ENCODE peak calls at places on chromosomes 4 and X, in four cellular contexts. F is left lung, Z is lower lobe of right lung, U is neural progenitor cell. G is an unnamed sample.

GRCh38 chr4:75653845-75654503 is 19.2 kb downstream of the G3BP2 start:
- DNase-seq in Z (no peak), U (peak), F (no peak), G (peak)

GRCh38 chr4:47372561-47372960 is 90.9 kb downstream of the COMMD8 start:
- DNase-seq in Z (no peak), U (no peak), F (no peak), G (no peak)

GRCh38 chr4:77220841-77221613 is 64.0 kb downstream of the CCNG2 start:
- DNase-seq in U (no peak), Z (no peak), F (no peak), G (no peak)

GRCh38 chr4:79607979-79608378 is 200.0 kb upstream of the GK2 start:
- DNase-seq in U (no peak), F (no peak), Z (no peak), G (no peak)

GRCh38 chrX:116342903-116343302 is 93.5 kb upstream of the SLC6A14 start:
- DNase-seq in F (no peak), U (no peak), Z (no peak), G (no peak)

GRCh38 chr4:122977103-122977502 is 54.7 kb upstream of the NUDT6 start:
- DNase-seq in U (no peak), Z (no peak), F (peak), G (no peak)

GRCh38 chr4:15400911-15401671 is 26.7 kb upstream of the C1QTNF7 start:
- DNase-seq in F (peak), U (no peak), Z (peak), G (no peak)

GRCh38 chr4:155073852-155074251 is 134.6 kb upstream of the NPY2R start:
- DNase-seq in F (no peak), U (no peak), Z (no peak), G (no peak)

GRCh38 chrX:114924423-114924822 is 93.0 kb downstream of the IL13RA2 start:
- DNase-seq in Z (no peak), U (no peak), F (no peak), G (no peak)

GRCh38 chr4:151807220-151807619 is 46.4 kb upstream of the GATB start:
- DNase-seq in Z (no peak), F (no peak), U (no peak), G (no peak)

GRCh38 chr4:147160908-147161513 is 215.3 kb upstream of the TTC29 start:
- DNase-seq in F (no peak), U (peak), Z (no peak), G (peak)

GRCh38 chr4:121658125-121658524 is 38.7 kb downstream of the ANXA5 start:
- DNase-seq in F (no peak), Z (no peak), U (no peak), G (no peak)

GRCh38 chr4:103018391-103019318 is 850 bp downstream of the SLC9B1 start:
- DNase-seq in F (no peak), U (no peak), Z (no peak), G (no peak)

GRCh38 chrX:6210230-6210629 is 18.4 kb downstream of the NLGN4X start:
- DNase-seq in F (no peak), Z (no peak), U (no peak), G (no peak)

GRCh38 chrX:109710181-109710580 is 22.9 kb downstream of the ACSL4 start:
- DNase-seq in Z (no peak), U (no peak), F (no peak), G (no peak)

GRCh38 chrX:109714340-109714958 is 18.6 kb downstream of the ACSL4 start:
- DNase-seq in U (no peak), Z (no peak), F (no peak), G (no peak)

GRCh38 chrX:109707322-109707721 is 25.7 kb downstream of the ACSL4 start:
- DNase-seq in Z (no peak), F (no peak), U (no peak), G (no peak)

GRCh38 chrX:109704563-109704962 is 28.5 kb downstream of the ACSL4 start:
- DNase-seq in U (no peak), F (no peak), Z (no peak), G (no peak)

DNA sequence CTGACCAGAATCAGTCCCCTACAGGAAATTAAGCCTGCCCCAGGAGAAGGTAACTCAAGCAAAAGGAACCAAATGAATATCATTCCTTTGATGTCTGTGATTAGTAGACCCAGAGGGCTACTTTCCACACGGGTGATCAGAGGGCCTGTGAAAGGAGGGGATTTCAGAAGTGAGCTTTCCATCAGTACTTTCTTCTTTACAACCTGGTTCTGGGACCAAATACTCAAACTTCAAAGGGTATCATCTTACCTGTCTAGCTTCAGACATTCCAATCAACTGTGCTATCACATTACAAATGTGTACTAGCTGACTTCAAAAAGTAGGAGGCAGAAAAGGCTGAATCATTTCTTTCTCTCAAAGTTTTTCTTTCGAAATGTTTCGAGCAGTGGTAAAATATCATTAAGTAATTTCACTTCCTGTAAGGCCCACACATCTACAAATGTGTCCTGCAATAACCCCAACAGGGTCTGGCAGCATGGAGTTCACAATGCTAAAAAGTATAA is 23.9 kb downstream of the ACSL4 start:
- DNase-seq in F (no peak), Z (no peak), U (no peak), G (no peak)
- TF ChIP-seq CTCF in F (no peak), Z (no peak), U (no peak), G (no peak)

DNA sequence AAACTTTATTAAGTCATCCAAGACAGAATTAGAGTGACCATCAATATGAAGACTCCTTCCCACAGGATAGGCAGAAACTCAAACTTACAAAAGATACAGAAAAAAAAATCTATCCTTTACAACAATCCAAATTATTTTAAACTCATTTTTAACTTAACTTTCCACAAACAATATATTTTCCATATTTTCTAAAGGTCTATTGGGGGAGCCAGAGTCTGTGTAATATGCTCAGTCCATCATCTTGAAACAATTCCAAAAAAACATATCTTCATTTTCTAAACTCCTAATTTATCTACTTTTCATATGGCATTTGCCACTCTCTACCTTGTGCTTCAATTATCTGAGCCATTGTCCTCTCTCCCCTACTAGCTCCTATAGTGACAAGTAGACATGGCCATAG is 378.1 kb downstream of the PDGFC start:
- DNase-seq in U (no peak), Z (no peak), F (no peak), G (no peak)
- TF ChIP-seq CTCF in U (no peak), Z (no peak), F (no peak), G (no peak)

DNA sequence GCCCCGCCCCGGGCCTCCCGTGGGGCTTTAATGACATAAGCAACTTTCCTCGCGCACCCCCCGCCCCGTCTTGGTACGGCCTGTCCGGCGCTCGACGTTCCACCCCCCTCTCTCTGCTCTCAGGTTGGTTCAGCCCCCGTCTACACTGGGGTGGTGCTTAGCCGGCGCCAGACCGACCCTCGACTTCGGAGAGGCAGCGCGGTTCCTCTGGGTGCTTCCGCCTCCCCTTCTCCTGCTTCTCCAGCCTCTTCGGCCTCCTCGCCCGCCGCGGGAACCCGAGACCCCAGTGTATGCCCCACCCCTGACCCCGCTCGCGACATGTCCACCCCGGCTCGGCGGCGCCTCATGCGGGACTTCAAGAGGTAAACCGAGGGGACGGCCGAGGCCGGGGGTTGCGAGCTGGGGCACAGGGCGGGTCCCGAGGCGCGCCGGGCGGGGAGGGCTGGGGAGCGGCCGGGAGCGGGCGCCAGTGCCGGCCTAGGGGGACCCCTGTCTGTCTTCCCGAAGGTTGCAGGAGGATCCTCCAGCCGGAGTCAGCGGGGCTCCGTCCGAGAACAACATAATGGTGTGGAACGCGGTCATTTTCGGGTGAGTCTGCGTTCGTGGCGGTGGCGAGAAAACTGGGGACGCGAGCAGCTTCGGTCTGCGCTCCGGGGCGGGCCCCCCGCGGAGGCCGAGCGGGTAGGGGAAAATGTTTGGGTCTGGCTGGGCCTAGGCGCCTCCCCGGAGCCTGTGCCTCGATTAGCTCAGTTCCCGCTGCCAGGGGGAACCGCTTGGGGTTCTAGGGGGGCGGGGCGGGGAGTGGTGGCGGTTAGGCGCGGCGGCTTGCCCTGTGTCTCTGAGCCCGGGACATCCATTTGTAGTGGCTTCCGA is at the start of gene UBE2A:
- DNase-seq in U (peak), Z (peak), F (peak), G (peak)
- TF ChIP-seq CTCF in U (peak), Z (peak), F (no peak), G (peak)

GRCh38 chr4:54218736-54219135 is 10.4 kb upstream of the PDGFRA start:
- DNase-seq in F (no peak), U (no peak), Z (no peak), G (no peak)

GRCh38 chr4:54213812-54214211 is 15.3 kb upstream of the PDGFRA start:
- DNase-seq in Z (no peak), U (no peak), F (no peak), G (no peak)

GRCh38 chr4:54213001-54213400 is 16.1 kb upstream of the PDGFRA start:
- DNase-seq in U (no peak), F (no peak), Z (no peak), G (no peak)

GRCh38 chr4:54215379-54216072 is 13.6 kb upstream of the PDGFRA start:
- DNase-seq in U (no peak), F (no peak), Z (no peak), G (peak)

GRCh38 chr4:54217642-54218486 is 11.2 kb upstream of the PDGFRA start:
- DNase-seq in U (peak), Z (peak), F (no peak), G (peak)
- TF ChIP-seq CTCF in U (peak), Z (peak), F (peak), G (peak)

GRCh38 chr4:152935138-152935537 is 985 bp upstream of the FHDC1 start:
- DNase-seq in Z (peak), F (peak), U (peak), G (peak)

GRCh38 chr4:152937280-152937534 is 1.1 kb downstream of the FHDC1 start:
- DNase-seq in F (no peak), U (no peak), Z (no peak), G (no peak)

GRCh38 chr4:152936446-152937279 is 540 bp downstream of the FHDC1 start:
- DNase-seq in Z (peak), U (peak), F (peak), G (peak)

GRCh38 chr4:152937535-152938236 is 1.6 kb downstream of the FHDC1 start:
- DNase-seq in U (peak), F (peak), Z (peak), G (peak)

GRCh38 chr4:152935661-152936445 is at the start of gene FHDC1:
- DNase-seq in F (peak), Z (peak), U (peak), G (peak)
- TF ChIP-seq CTCF in F (no peak), Z (no peak), U (no peak), G (peak)

GRCh38 chrX:153651540-153652079 is 4.6 kb downstream of the DUSP9 start:
- DNase-seq in F (no peak), U (no peak), Z (no peak), G (peak)
- TF ChIP-seq CTCF in F (peak), U (peak), Z (no peak), G (peak)

GRCh38 chr4:2756691-2757350 is 685 bp upstream of the TNIP2 start:
- DNase-seq in Z (peak), F (peak), U (no peak), G (no peak)

GRCh38 chr4:2757426-2757825 is 1.3 kb upstream of the TNIP2 start:
- DNase-seq in Z (peak), U (no peak), F (peak), G (no peak)

GRCh38 chr4:2762048-2762447 is 5.9 kb upstream of the TNIP2 start:
- DNase-seq in U (no peak), F (peak), Z (no peak), G (peak)

GRCh38 chr4:2763511-2763967 is 7.4 kb upstream of the TNIP2 start:
- DNase-seq in F (peak), Z (peak), U (no peak), G (no peak)

GRCh38 chr4:2761035-2761923 is 5.1 kb upstream of the TNIP2 start:
- DNase-seq in Z (peak), F (peak), U (no peak), G (peak)
- TF ChIP-seq CTCF in Z (peak), F (no peak), U (peak), G (peak)

GRCh38 chrX:43813898-43814297 is 68.4 kb downstream of the MAOB start:
- DNase-seq in U (peak), Z (no peak), F (no peak), G (peak)
- TF ChIP-seq CTCF in U (peak), Z (no peak), F (no peak), G (peak)

GRCh38 chr4:110970642-110971041 is 347.8 kb upstream of the PITX2 start:
- DNase-seq in U (peak), Z (no peak), F (no peak), G (peak)
- TF ChIP-seq CTCF in U (peak), Z (peak), F (no peak), G (peak)